ENCODE peak calls at places on chromosomes 2 and 18, in five cellular contexts. Y, T, E, F and G are unnamed samples. For H3K36me3, the result is how much of the 10 kb centered on the place peaks cover.

GRCh38 chr2:238727585-238728321 is 120.1 kb upstream of the TWIST2 start:
- DNase-seq in Y (peak), T (no peak), E (peak), F (no peak), G (no peak)

GRCh38 chr18:37218022-37218590 is 347.5 kb downstream of the CELF4 start:
- DNase-seq in Y (no peak), T (no peak), E (no peak), F (no peak), G (no peak)

GRCh38 chr2:54099834-54100595 is 15.4 kb upstream of the ACYP2 start:
- DNase-seq in Y (no peak), T (no peak), E (no peak), F (no peak), G (no peak)

GRCh38 chr2:233519787-233520611 is 46.6 kb downstream of the USP40 start:
- DNase-seq in Y (no peak), T (no peak), E (no peak), F (no peak), G (no peak)

GRCh38 chr2:210599476-210599875 is 43.1 kb downstream of the CPS1 start:
- DNase-seq in Y (no peak), T (no peak), E (no peak), F (no peak), G (no peak)

GRCh38 chr2:239688098-239688497 is 287.3 kb upstream of the HDAC4 start:
- DNase-seq in Y (no peak), T (no peak), E (no peak), F (no peak), G (no peak)

GRCh38 chr2:33342171-33342570 is 134.3 kb upstream of the RASGRP3 start:
- DNase-seq in Y (no peak), T (no peak), E (no peak), F (no peak), G (no peak)

GRCh38 chr18:79510046-79510685 is 114.4 kb downstream of the NFATC1 start:
- DNase-seq in Y (no peak), T (peak), E (no peak), F (no peak), G (no peak)

GRCh38 chr18:64099244-64099643 is 49.6 kb downstream of the LINC00305 start:
- DNase-seq in Y (no peak), T (no peak), E (no peak), F (no peak), G (no peak)

GRCh38 chr18:49072524-49072934 is 121.8 kb upstream of the SMAD7 start:
- DNase-seq in Y (peak), T (no peak), E (peak), F (no peak), G (peak)

GRCh38 chr2:118861741-118862140 is 14.3 kb upstream of the EN1 start:
- DNase-seq in Y (no peak), T (no peak), E (no peak), F (no peak), G (no peak)

GRCh38 chr18:77486985-77487384 is 237.3 kb downstream of the GALR1 start:
- DNase-seq in Y (no peak), T (no peak), E (peak), F (no peak), G (peak)

GRCh38 chr18:44411277-44411900 is 269.3 kb upstream of the SETBP1 start:
- DNase-seq in Y (no peak), T (no peak), E (no peak), F (no peak), G (peak)

GRCh38 chr2:206198677-206199076 is 39.0 kb downstream of the EEF1B2 start:
- DNase-seq in Y (peak), T (no peak), E (peak), F (no peak), G (peak)

GRCh38 chr18:60411715-60412114 is 39.1 kb upstream of the MC4R start:
- DNase-seq in Y (no peak), T (no peak), E (no peak), F (no peak), G (peak)

GRCh38 chr2:236449167-236449586 is 120.4 kb upstream of the ACKR3 start:
- DNase-seq in Y (no peak), T (no peak), E (no peak), F (no peak), G (peak)

GRCh38 chr2:9108210-9108967 is 98.2 kb upstream of the ASAP2 start:
- DNase-seq in Y (peak), T (no peak), E (no peak), F (no peak), G (peak)

GRCh38 chr2:239811806-239812560 is 213.2 kb downstream of the NDUFA10 start:
- DNase-seq in Y (no peak), T (no peak), E (no peak), F (no peak), G (no peak)

GRCh38 chr2:27796991-27797752 is 25.7 kb downstream of the MRPL33 start:
- DNase-seq in Y (no peak), T (no peak), E (peak), F (no peak), G (no peak)

GRCh38 chr2:1807167-1807566 is 62.9 kb upstream of the PXDN start:
- DNase-seq in Y (no peak), T (peak), E (no peak), F (no peak), G (no peak)

GRCh38 chr2:152446213-152446612 is 111.2 kb downstream of the FMNL2 start:
- DNase-seq in Y (no peak), T (no peak), E (no peak), F (no peak), G (no peak)

GRCh38 chr2:1894578-1894977 is 150.3 kb upstream of the PXDN start:
- DNase-seq in Y (no peak), T (no peak), E (no peak), F (no peak), G (no peak)

GRCh38 chr18:21632393-21632792 is 20.3 kb downstream of the SNRPD1 start:
- DNase-seq in Y (peak), T (no peak), E (peak), F (no peak), G (no peak)

GRCh38 chr2:62016957-62017356 is 111.5 kb downstream of the COMMD1 start:
- DNase-seq in Y (no peak), T (no peak), E (no peak), F (no peak), G (no peak)

GRCh38 chr18:13434854-13435253 is 216.3 kb downstream of the LDLRAD4 start:
- DNase-seq in Y (no peak), T (no peak), E (no peak), F (no peak), G (no peak)

GRCh38 chr2:204514439-204514838 is 30.8 kb upstream of the PARD3B start:
- DNase-seq in Y (no peak), T (no peak), E (no peak), F (no peak), G (no peak)

GRCh38 chr18:11004951-11005350 is 144.4 kb downstream of the PIEZO2 start:
- DNase-seq in Y (peak), T (no peak), E (peak), F (no peak), G (no peak)

GRCh38 chr2:167215595-167215994 is 327.3 kb downstream of the XIRP2 start:
- DNase-seq in Y (no peak), T (peak), E (no peak), F (no peak), G (no peak)

GRCh38 chr2:140457483-140457882 is 1673.3 kb downstream of the LRP1B start:
- DNase-seq in Y (no peak), T (no peak), E (no peak), F (no peak), G (no peak)

GRCh38 chr2:165010556-165010955 is 55.2 kb upstream of the SLC38A11 start:
- DNase-seq in Y (no peak), T (no peak), E (no peak), F (no peak), G (peak)

GRCh38 chr2:26560892-26561291 is 80.3 kb downstream of the CIB4 start:
- DNase-seq in Y (no peak), T (no peak), E (no peak), F (no peak), G (no peak)

GRCh38 chr2:160257015-160257741 is 57.1 kb upstream of the ITGB6 start:
- DNase-seq in Y (no peak), T (no peak), E (no peak), F (no peak), G (peak)

GRCh38 chr18:51132256-51132935 is 65.1 kb downstream of the MEX3C start:
- DNase-seq in Y (no peak), T (no peak), E (no peak), F (no peak), G (no peak)

GRCh38 chr18:36366994-36367839 is 69.7 kb downstream of the FHOD3 start:
- DNase-seq in Y (no peak), T (no peak), E (peak), F (peak), G (no peak)

GRCh38 chr2:222797308-222797707 is 63.5 kb upstream of the ACSL3 start:
- DNase-seq in Y (peak), T (no peak), E (peak), F (no peak), G (no peak)

GRCh38 chr2:156452971-156453370 is 16.8 kb downstream of the GPD2 start:
- DNase-seq in Y (peak), T (no peak), E (peak), F (no peak), G (no peak)

GRCh38 chr2:114661926-114662670 is 219.7 kb downstream of the DPP10 start:
- DNase-seq in Y (no peak), T (peak), E (peak), F (no peak), G (no peak)
- H3K4me3 ChIP-seq in Y (peak), T (peak), E (peak), F (peak), G (peak)

GRCh38 chr2:219615036-219615435 is 12.4 kb upstream of the SLC4A3 start:
- DNase-seq in Y (no peak), T (peak), E (no peak), F (no peak), G (no peak)

GRCh38 chr2:219612605-219613286 is 14.7 kb upstream of the SLC4A3 start:
- DNase-seq in Y (no peak), T (peak), E (no peak), F (no peak), G (no peak)

GRCh38 chr2:219611866-219612604 is 14.4 kb downstream of the STK11IP start:
- DNase-seq in Y (no peak), T (peak), E (no peak), F (no peak), G (no peak)

GRCh38 chr2:219614076-219614860 is 13.2 kb upstream of the SLC4A3 start:
- DNase-seq in Y (no peak), T (peak), E (no peak), F (no peak), G (no peak)

DNA sequence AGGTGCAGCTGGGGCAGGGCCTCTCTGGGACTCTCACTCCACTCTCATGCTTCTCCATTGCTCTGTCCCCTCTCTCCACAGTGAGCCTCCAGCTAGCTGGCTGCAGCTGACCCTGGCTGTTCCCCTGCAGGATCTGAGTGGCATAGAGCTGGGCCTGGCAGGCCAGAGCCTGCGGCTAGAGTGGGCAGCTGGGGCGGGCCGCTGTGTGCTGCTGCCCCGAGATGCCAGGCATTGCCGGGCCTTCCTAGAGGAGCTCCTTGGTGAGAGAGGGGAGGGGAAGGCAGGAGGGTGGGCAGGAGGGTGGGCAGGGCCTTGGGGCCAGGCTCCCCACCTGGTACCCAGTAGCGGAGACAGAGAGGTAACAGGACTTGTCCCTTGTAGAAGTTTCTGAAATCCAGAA is 13.8 kb upstream of the SLC4A3 start:
- DNase-seq in Y (no peak), T (peak), E (no peak), F (no peak), G (no peak)
- H3K36me3 ChIP-seq in Y (under half), T (under half), E (under half), F (under half), G (under half)

GRCh38 chr2:20664431-20665260 is 2.3 kb upstream of the GDF7 start:
- DNase-seq in Y (no peak), T (no peak), E (no peak), F (no peak), G (no peak)
- TF ChIP-seq CTCF in Y (no peak), T (no peak), E (no peak), F (no peak), G (no peak)

GRCh38 chr2:190679391-190679790 is 30.5 kb downstream of the NAB1 start:
- DNase-seq in Y (no peak), T (no peak), E (no peak), F (no peak), G (no peak)
- H3K4me3 ChIP-seq in Y (no peak), T (no peak), E (no peak), F (no peak), G (no peak)

GRCh38 chr2:127805491-127805890 is 5.5 kb downstream of the WDR33 start:
- DNase-seq in Y (no peak), T (no peak), E (no peak), F (no peak), G (no peak)
- H3K36me3 ChIP-seq in Y (under half), T (under half), E (under half), F (under half), G (under half)